ENCODE peak calls at places on chromosome 19, in eight cellular contexts. A is A549, U is transverse colon, G is H1, V is sigmoid colon, B is tibial nerve, W is ovary, T is HepG2. H is an unnamed sample.

GRCh38 chr19:2266183-2266993 is 10.2 kb upstream of the JSRP1 start:
- DNase-seq in T (peak), U (peak), A (no peak), G (no peak), B (peak), W (peak), V (peak), H (peak)

GRCh38 chr19:41225238-41226052 is 6.4 kb downstream of the AXL start:
- DNase-seq in G (no peak), T (peak), U (peak), W (peak), A (peak), B (peak), V (peak), H (peak)

GRCh38 chr19:6800991-6801396 is 28.5 kb downstream of the VAV1 start:
- DNase-seq in B (no peak), A (peak), V (no peak), U (no peak), T (peak), W (no peak), G (no peak), H (no peak)

GRCh38 chr19:32035611-32036010 is 309.8 kb upstream of the ZNF507 start:
- DNase-seq in G (no peak), B (no peak), W (no peak), T (no peak), A (no peak), V (no peak), U (no peak), H (no peak)

GRCh38 chr19:5397804-5398692 is 57.2 kb upstream of the ZNRF4 start:
- DNase-seq in W (no peak), T (peak), U (no peak), B (no peak), A (peak), G (peak), V (no peak), H (no peak)

GRCh38 chr19:41223431-41224234 is 4.6 kb downstream of the AXL start:
- DNase-seq in W (peak), A (peak), T (peak), V (peak), U (no peak), B (no peak), G (peak), H (no peak)

GRCh38 chr19:11880598-11880997 is 7.0 kb upstream of the ZNF69 start:
- DNase-seq in B (no peak), V (no peak), A (no peak), W (no peak), T (no peak), U (no peak), G (no peak), H (no peak)

GRCh38 chr19:31147234-31147633 is 202.0 kb downstream of the TSHZ3 start:
- DNase-seq in B (no peak), G (no peak), U (no peak), V (no peak), W (no peak), T (no peak), A (no peak), H (no peak)

GRCh38 chr19:38638461-38638860 is 9.0 kb upstream of the ACTN4 start:
- DNase-seq in W (no peak), U (no peak), G (no peak), B (no peak), T (no peak), A (no peak), V (no peak), H (no peak)

GRCh38 chr19:38907670-38908069 is 4.3 kb downstream of the CCER2 start:
- DNase-seq in W (no peak), A (no peak), V (no peak), G (no peak), T (no peak), B (no peak), U (no peak), H (no peak)

GRCh38 chr19:1089126-1089771 is 5.9 kb downstream of the POLR2E start:
- DNase-seq in G (no peak), A (no peak), W (no peak), U (no peak), V (no peak), B (no peak), T (no peak), H (no peak)

GRCh38 chr19:40217921-40218890 is at the start of gene TTC9B:
- DNase-seq in U (no peak), T (no peak), A (peak), G (peak), V (no peak), W (no peak), B (no peak), H (no peak)

GRCh38 chr19:30649934-30650614 is 277.9 kb downstream of the ZNF536 start:
- DNase-seq in V (no peak), A (peak), W (no peak), B (peak), U (no peak), T (peak), G (peak), H (no peak)

GRCh38 chr19:31545766-31546165 is 196.5 kb upstream of the TSHZ3 start:
- DNase-seq in T (no peak), A (no peak), W (no peak), U (no peak), B (no peak), V (no peak), G (no peak), H (no peak)

GRCh38 chr19:16057062-16057461 is 19.2 kb upstream of the TPM4 start:
- DNase-seq in W (no peak), B (no peak), U (no peak), G (no peak), A (no peak), V (no peak), T (no peak), H (no peak)

GRCh38 chr19:39270091-39270871 is 2.1 kb downstream of the IFNL2 start:
- DNase-seq in G (no peak), B (no peak), T (no peak), W (no peak), U (no peak), V (no peak), A (peak), H (no peak)

GRCh38 chr19:11538232-11539036 is at the start of gene CNN1:
- DNase-seq in T (peak), B (peak), A (no peak), W (peak), V (peak), U (peak), G (peak), H (peak)

GRCh38 chr19:2236285-2237050 is at the start of the genes PLEKHJ1 and SF3A2:
- DNase-seq in U (peak), B (peak), W (peak), T (peak), G (peak), V (peak), A (peak), H (peak)

GRCh38 chr19:42461700-42462324 is 19.1 kb upstream of the CXCL17 start:
- DNase-seq in A (no peak), B (no peak), V (no peak), W (no peak), U (no peak), T (peak), G (no peak), H (no peak)

GRCh38 chr19:29092712-29093552 is 120.0 kb downstream of the UQCRFS1 start:
- DNase-seq in T (no peak), A (no peak), U (no peak), V (no peak), G (no peak), W (peak), B (no peak), H (no peak)

GRCh38 chr19:40754611-40755247 is 3.7 kb downstream of the SNRPA start:
- DNase-seq in A (peak), U (peak), W (no peak), G (no peak), V (no peak), B (no peak), T (peak), H (peak)

GRCh38 chr19:16764280-16764679 is 44.6 kb downstream of the NWD1 start:
- DNase-seq in A (no peak), U (no peak), T (no peak), G (no peak), V (no peak), B (no peak), W (no peak), H (no peak)

GRCh38 chr19:55585658-55586339 is 5.2 kb upstream of the ZNF579 start:
- DNase-seq in B (no peak), V (peak), U (peak), A (peak), T (peak), G (peak), W (peak), H (peak)

GRCh38 chr19:45769821-45770191 is 754 bp upstream of the SIX5 start:
- DNase-seq in T (no peak), W (peak), A (peak), V (peak), G (peak), B (peak), U (peak), H (peak)

GRCh38 chr19:38691938-38692457 is 44.5 kb downstream of the ACTN4 start:
- DNase-seq in A (peak), V (peak), U (peak), W (peak), B (no peak), G (no peak), T (no peak), H (no peak)

GRCh38 chr19:52464798-52465470 is 11.6 kb downstream of the ZNF578 start:
- DNase-seq in G (peak), V (no peak), W (no peak), T (peak), U (no peak), A (peak), B (no peak), H (no peak)

GRCh38 chr19:28705008-28705407 is 507.9 kb downstream of the UQCRFS1 start:
- DNase-seq in V (no peak), B (no peak), W (no peak), A (peak), G (no peak), T (peak), U (no peak), H (no peak)

GRCh38 chr19:9857920-9858746 is 23.0 kb downstream of the PIN1 start:
- DNase-seq in G (no peak), W (no peak), U (no peak), V (no peak), T (no peak), B (no peak), A (no peak), H (no peak)

GRCh38 chr19:8363803-8364771 is at the start of gene ANGPTL4:
- DNase-seq in V (peak), W (peak), A (peak), U (peak), G (peak), B (peak), T (no peak), H (peak)

GRCh38 chr19:49816616-49817015 is 1.5 kb upstream of the MED25 start:
- DNase-seq in V (no peak), B (no peak), G (no peak), T (no peak), A (no peak), U (no peak), W (no peak), H (no peak)

GRCh38 chr19:55368701-55369563 is 1.3 kb downstream of the IL11 start:
- DNase-seq in U (no peak), W (no peak), T (no peak), B (no peak), V (no peak), G (no peak), A (peak), H (no peak)

GRCh38 chr19:52492201-52492960 is 35.1 kb upstream of the ZNF808 start:
- DNase-seq in U (no peak), A (no peak), W (no peak), G (peak), T (no peak), V (no peak), B (no peak), H (no peak)

GRCh38 chr19:54035215-54036178 is 28.2 kb downstream of the VSTM1 start:
- DNase-seq in V (no peak), B (no peak), G (no peak), U (no peak), T (no peak), W (no peak), A (peak), H (no peak)

GRCh38 chr19:46303702-46304397 is 7.0 kb downstream of the HIF3A start:
- DNase-seq in U (peak), T (no peak), V (peak), A (peak), B (peak), G (peak), W (peak), H (peak)

GRCh38 chr19:45211751-45212381 is 33.3 kb downstream of the BLOC1S3 start:
- DNase-seq in W (peak), G (no peak), T (no peak), V (peak), U (no peak), B (no peak), A (no peak), H (peak)

GRCh38 chr19:17061691-17062090 is 13.6 kb downstream of the HAUS8 start:
- DNase-seq in A (no peak), G (no peak), V (no peak), B (no peak), W (no peak), T (no peak), U (peak), H (no peak)

GRCh38 chr19:6393982-6394412 is 1.0 kb upstream of the GTF2F1 start:
- DNase-seq in A (no peak), V (no peak), W (no peak), U (peak), T (no peak), G (no peak), B (no peak), H (no peak)

GRCh38 chr19:10332158-10332964 is 968 bp downstream of the RAVER1 start:
- DNase-seq in V (no peak), U (peak), A (no peak), T (peak), W (no peak), G (no peak), B (no peak), H (no peak)

GRCh38 chr19:23407597-23407996 is 12.3 kb upstream of the ZNF91 start:
- DNase-seq in G (no peak), A (no peak), V (no peak), T (no peak), W (no peak), U (no peak), B (no peak), H (no peak)

GRCh38 chr19:46717716-46718143 is 816 bp upstream of the PRKD2 start:
- DNase-seq in U (no peak), A (no peak), V (peak), T (no peak), G (peak), B (no peak), W (no peak), H (no peak)

GRCh38 chr19:33290956-33291622 is 11.2 kb downstream of the CEBPA start:
- DNase-seq in U (peak), A (peak), W (no peak), B (no peak), T (no peak), G (no peak), V (no peak), H (no peak)
- TF ChIP-seq EP300 in U (no peak), A (no peak), W (no peak), B (no peak), T (no peak), G (no peak), V (no peak), H (no peak)

GRCh38 chr19:4304509-4305252 is at the start of gene FSD1:
- DNase-seq in V (no peak), T (no peak), W (no peak), B (no peak), A (peak), G (peak), U (no peak), H (no peak)
- TF ChIP-seq EP300 in V (no peak), T (no peak), W (no peak), B (no peak), A (no peak), G (no peak), U (no peak), H (no peak)

GRCh38 chr19:18483119-18483518 is 38.8 kb downstream of the ELL start:
- DNase-seq in B (no peak), U (no peak), A (no peak), V (no peak), T (no peak), G (no peak), W (no peak), H (no peak)
- TF ChIP-seq EP300 in B (no peak), U (no peak), A (no peak), V (no peak), T (no peak), G (no peak), W (no peak), H (no peak)

DNA sequence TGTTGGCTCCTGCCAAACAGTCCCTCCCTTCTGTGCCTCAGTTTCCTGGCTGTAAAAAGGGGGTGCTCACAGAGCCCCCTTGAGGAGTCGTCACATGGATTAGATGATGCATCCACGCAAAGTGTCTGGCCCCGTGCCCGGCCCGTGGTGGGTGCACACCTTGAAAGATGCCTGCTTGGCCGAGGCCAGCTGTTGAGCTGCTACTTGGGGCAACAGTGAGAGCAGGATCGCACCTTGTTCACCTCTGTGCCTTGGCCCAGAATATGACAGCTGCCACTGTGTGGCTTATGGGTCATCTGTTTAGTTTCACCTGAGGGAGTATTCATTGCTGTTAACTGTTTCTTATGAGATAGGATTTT is 17.7 kb downstream of the CRTC1 start:
- DNase-seq in T (no peak), G (no peak), B (no peak), A (no peak), W (no peak), U (no peak), V (no peak), H (no peak)
- TF ChIP-seq EP300 in T (no peak), G (no peak), B (no peak), A (no peak), W (no peak), U (no peak), V (no peak), H (no peak)

DNA sequence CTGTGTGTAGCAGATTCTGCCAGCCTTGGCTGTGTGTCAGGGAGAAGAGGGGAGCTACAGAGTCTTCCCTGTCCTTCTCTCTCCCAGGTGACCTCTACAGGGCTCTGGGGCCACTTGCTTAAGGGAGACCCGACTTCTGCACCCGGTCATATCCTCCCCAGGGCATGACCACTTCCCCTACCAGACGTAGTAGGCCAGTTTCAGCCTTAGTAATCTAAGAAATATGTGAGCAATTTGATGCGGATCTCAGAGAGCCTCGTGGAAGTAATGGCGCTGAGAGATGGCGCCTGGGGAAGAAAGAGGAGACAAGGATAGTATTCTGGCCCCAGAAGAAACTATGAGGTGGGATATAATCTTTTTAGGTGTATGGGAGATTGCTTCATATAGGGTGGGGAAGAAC is 41.9 kb downstream of the NFIX start:
- DNase-seq in G (no peak), V (no peak), U (no peak), T (no peak), W (no peak), A (peak), B (no peak), H (no peak)
- TF ChIP-seq EP300 in G (no peak), V (no peak), U (no peak), T (no peak), W (no peak), A (no peak), B (peak), H (no peak)

DNA sequence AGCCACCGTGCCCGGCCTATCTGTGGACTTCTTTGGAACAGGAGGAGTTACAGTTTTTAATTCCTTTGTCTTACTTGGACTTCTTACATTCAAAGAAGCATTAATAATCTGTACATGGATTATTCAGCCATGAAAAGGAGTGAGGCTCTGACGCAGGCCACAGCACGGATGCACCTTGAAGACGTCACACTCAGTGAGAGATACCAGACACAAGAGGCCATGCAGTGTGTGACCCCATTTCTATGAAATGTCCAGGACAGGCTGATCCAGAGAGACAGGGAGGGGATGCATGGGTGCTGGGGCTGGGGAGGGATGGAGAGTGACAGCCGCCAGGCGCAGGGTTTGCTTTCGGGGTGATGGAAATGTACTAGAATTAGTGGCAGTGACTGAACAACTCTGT is 25.5 kb downstream of the PIP5K1C start:
- DNase-seq in B (no peak), G (no peak), W (no peak), A (no peak), T (no peak), U (no peak), V (no peak), H (no peak)
- TF ChIP-seq EP300 in B (no peak), G (no peak), W (no peak), A (no peak), T (no peak), U (no peak), V (peak), H (no peak)

GRCh38 chr19:50932018-50932689 is 20.7 kb downstream of the KLK5 start:
- DNase-seq in W (no peak), B (no peak), U (no peak), A (no peak), T (no peak), G (no peak), V (no peak), H (no peak)

GRCh38 chr19:50925734-50926133 is 14.5 kb upstream of the KLK4 start:
- DNase-seq in A (peak), B (no peak), T (no peak), U (no peak), W (no peak), V (no peak), G (no peak), H (no peak)

GRCh38 chr19:50931023-50931422 is 19.8 kb upstream of the KLK4 start:
- DNase-seq in W (no peak), T (no peak), B (no peak), G (no peak), V (no peak), U (no peak), A (no peak), H (no peak)

GRCh38 chr19:50926144-50926543 is 14.9 kb upstream of the KLK4 start:
- DNase-seq in B (no peak), V (no peak), U (no peak), T (no peak), A (no peak), W (no peak), G (no peak), H (no peak)

DNA sequence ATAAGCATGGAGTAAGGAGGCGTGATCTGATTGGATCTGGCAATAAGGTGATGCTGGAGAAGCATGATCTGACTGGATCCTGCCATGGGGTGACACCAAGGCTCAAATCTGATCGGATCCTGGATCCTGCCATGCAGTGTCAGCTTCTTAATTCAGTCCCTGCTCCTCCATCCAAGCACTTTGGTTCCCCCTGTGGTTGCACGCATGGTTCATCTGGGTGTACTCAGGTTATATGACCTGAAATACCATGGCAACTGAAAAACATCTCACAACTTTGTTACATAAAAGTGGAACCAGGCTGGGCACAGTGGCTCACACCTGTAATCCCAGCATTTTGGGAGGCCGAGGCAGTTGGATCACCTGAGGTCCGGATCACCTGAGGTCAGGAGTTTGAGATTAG is 17.6 kb upstream of the KLK4 start:
- DNase-seq in W (no peak), U (no peak), V (no peak), B (no peak), A (peak), G (no peak), T (no peak), H (no peak)
- TF ChIP-seq EP300 in W (no peak), U (no peak), V (no peak), B (no peak), A (no peak), G (no peak), T (no peak), H (no peak)

GRCh38 chr19:47860602-47861297 is 1.7 kb downstream of the TPRX2 start:
- DNase-seq in V (no peak), W (no peak), U (no peak), A (no peak), T (no peak), B (no peak), G (no peak), H (no peak)

GRCh38 chr19:47863514-47863936 is 4.5 kb downstream of the TPRX2 start:
- DNase-seq in A (peak), W (peak), T (peak), G (peak), B (peak), U (peak), V (peak), H (peak)

GRCh38 chr19:47865166-47865565 is 6.1 kb downstream of the TPRX2 start:
- DNase-seq in B (no peak), G (no peak), V (no peak), T (no peak), U (no peak), A (no peak), W (no peak), H (no peak)

GRCh38 chr19:47861630-47862029 is 2.6 kb downstream of the TPRX2 start:
- DNase-seq in A (no peak), T (no peak), B (no peak), U (no peak), W (no peak), G (no peak), V (no peak), H (no peak)
- TF ChIP-seq EP300 in A (no peak), T (no peak), B (no peak), U (no peak), W (no peak), G (no peak), V (no peak), H (no peak)